ENCODE peak calls at places on chromosomes 4 and X, in eight cellular contexts. O is stomach, M is A549, E is tibial nerve, L is transverse colon, J is HepG2, F is esophagus muscularis mucosa, X is suprapubic skin. K is an unnamed sample.

GRCh38 chr4:101256222-101256621 is 91.1 kb downstream of the PPP3CA start:
- DNase-seq in O (peak; percentile 58), M (no peak), E (no peak), L (no peak), J (peak; percentile 11), F (no peak), X (no peak), K (no peak)

GRCh38 chrX:109840585-109840984 is 107.5 kb upstream of the ACSL4 start:
- DNase-seq in O (no peak), M (peak; percentile 31), E (peak; percentile 17), L (peak; percentile 18), J (peak; percentile 17), F (no peak), X (no peak), K (peak; percentile 72)

GRCh38 chrX:46236411-46236810 is 308.8 kb downstream of the ZNF674 start:
- DNase-seq in O (no peak), M (no peak), E (no peak), L (no peak), J (no peak), F (no peak), X (no peak), K (no peak)

GRCh38 chr4:2186133-2186864 is 55.6 kb downstream of the HAUS3 start:
- DNase-seq in O (peak; percentile 57), M (no peak), E (no peak), L (peak; percentile 24), J (peak; percentile 57), F (no peak), X (no peak), K (no peak)

GRCh38 chr4:93770201-93770600 is 58.4 kb upstream of the ATOH1 start:
- DNase-seq in O (no peak), M (no peak), E (no peak), L (no peak), J (no peak), F (no peak), X (no peak), K (no peak)

GRCh38 chr4:145131848-145132247 is 33.7 kb downstream of the ABCE1 start:
- DNase-seq in O (no peak), M (no peak), E (no peak), L (no peak), J (no peak), F (no peak), X (no peak), K (no peak)

GRCh38 chr4:101345271-101345595 is 2.1 kb downstream of the PPP3CA start:
- DNase-seq in O (no peak), M (no peak), E (peak; percentile 15), L (no peak), J (no peak), F (no peak), X (no peak), K (no peak)

GRCh38 chr4:8019396-8020365 is 80.0 kb upstream of the AFAP1 start:
- DNase-seq in O (peak; percentile 54), M (no peak), E (no peak), L (peak; percentile 80), J (no peak), F (no peak), X (no peak), K (no peak)

DNA sequence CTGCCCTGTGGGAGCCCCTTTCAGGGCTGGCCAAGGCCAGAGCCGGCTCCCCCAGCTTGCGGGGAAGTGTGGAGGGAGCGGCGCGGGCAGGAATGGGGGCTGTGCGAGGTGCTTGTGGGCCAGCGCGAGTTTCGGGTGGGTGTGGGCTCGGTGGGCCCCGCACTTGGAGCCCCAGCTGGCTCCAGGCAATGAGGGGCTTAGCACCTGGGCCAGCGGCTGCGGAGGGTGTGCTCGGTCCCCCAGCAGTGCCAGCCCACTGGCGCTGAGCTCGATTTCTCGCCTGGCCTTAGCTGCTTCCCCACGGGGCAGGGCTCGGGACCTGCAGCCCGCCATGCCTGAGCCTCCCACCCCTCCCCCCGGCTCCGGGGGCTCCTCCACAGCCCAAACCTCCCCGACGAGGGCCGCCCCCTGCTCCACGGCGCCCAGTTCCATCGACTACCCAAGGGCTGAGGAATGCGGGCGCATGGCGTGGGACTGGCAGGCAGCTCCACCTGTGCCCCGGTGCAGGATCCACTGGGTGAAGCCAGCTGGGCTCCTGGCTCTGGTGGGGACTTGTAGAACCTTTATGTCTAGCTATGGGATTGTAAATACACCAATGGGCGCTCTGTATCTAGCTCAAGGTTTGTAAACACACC is 1378.9 kb downstream of the RAPGEF2 start:
- DNase-seq in O (no peak), M (no peak), E (no peak), L (no peak), J (no peak), F (no peak), X (no peak), K (no peak)
- TF ChIP-seq EP300 in O (no peak), M (no peak), E (no peak), L (no peak), J (no peak), F (no peak), X (no peak), K (no peak)

GRCh38 chr4:70437212-70437611 is 34.8 kb upstream of the MUC7 start:
- DNase-seq in O (no peak), M (no peak), E (no peak), L (no peak), J (peak; percentile 14), F (no peak), X (no peak), K (no peak)
- TF ChIP-seq EP300 in O (no peak), M (no peak), E (no peak), L (no peak), J (no peak), F (no peak), X (no peak), K (no peak)

DNA sequence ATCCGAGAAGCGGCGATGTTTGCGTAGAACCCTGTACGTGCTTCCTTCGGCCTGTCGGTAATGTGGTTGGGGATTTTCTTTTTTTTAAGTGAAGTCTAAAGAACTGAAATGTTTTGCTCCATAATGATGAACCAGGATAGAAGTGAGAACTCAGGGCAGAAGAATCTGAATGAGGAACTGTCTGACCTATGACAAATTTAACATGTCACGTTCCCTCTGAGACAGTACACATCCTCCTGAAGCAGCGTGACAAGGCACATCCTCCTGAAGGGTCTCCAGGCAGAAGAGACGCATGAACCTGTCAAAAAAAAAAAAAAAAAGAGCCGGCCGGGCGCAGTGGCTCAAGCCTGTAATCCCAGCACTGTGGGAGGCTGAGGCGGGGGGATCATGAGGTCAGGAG is 6.2 kb downstream of the CSF2RA start:
- DNase-seq in O (no peak), M (no peak), E (no peak), L (no peak), J (no peak), F (no peak), X (no peak), K (no peak)
- TF ChIP-seq EP300 in O (no peak), M (no peak), E (no peak), L (no peak), J (no peak), F (no peak), X (no peak), K (no peak)

GRCh38 chrX:1748408-1748807 is 133.5 kb downstream of the ASMT start:
- DNase-seq in O (no peak), M (no peak), E (no peak), L (no peak), J (no peak), F (no peak), X (no peak), K (no peak)

GRCh38 chrX:1750267-1750666 is 135.4 kb downstream of the ASMT start:
- DNase-seq in O (no peak), M (no peak), E (no peak), L (no peak), J (no peak), F (no peak), X (no peak), K (no peak)

GRCh38 chrX:1749499-1749898 is 134.6 kb downstream of the ASMT start:
- DNase-seq in O (no peak), M (no peak), E (no peak), L (no peak), J (no peak), F (no peak), X (no peak), K (no peak)

GRCh38 chrX:1751781-1752180 is 136.9 kb downstream of the ASMT start:
- DNase-seq in O (no peak), M (no peak), E (no peak), L (no peak), J (no peak), F (no peak), X (no peak), K (no peak)

GRCh38 chrX:1754077-1754476 is 139.2 kb downstream of the ASMT start:
- DNase-seq in O (no peak), M (no peak), E (no peak), L (no peak), J (no peak), F (no peak), X (no peak), K (no peak)
- TF ChIP-seq EP300 in O (no peak), M (no peak), E (no peak), L (no peak), J (no peak), F (no peak), X (no peak), K (no peak)

GRCh38 chrX:134570509-134570846 is 87.8 kb downstream of the PLAC1 start:
- DNase-seq in O (no peak), M (no peak), E (no peak), L (no peak), J (no peak), F (no peak), X (no peak), K (no peak)

GRCh38 chrX:134570899-134571298 is 87.4 kb downstream of the PLAC1 start:
- DNase-seq in O (no peak), M (no peak), E (no peak), L (no peak), J (no peak), F (no peak), X (no peak), K (no peak)

GRCh38 chrX:134573683-134574035 is 84.6 kb downstream of the PLAC1 start:
- DNase-seq in O (no peak), M (no peak), E (no peak), L (no peak), J (no peak), F (no peak), X (no peak), K (no peak)

GRCh38 chrX:134572816-134573682 is 85.2 kb downstream of the PLAC1 start:
- DNase-seq in O (no peak), M (peak; percentile 18), E (no peak), L (no peak), J (no peak), F (no peak), X (no peak), K (no peak)

GRCh38 chrX:134571831-134572230 is 86.4 kb downstream of the PLAC1 start:
- DNase-seq in O (no peak), M (no peak), E (no peak), L (no peak), J (no peak), F (no peak), X (no peak), K (no peak)
- TF ChIP-seq EP300 in O (no peak), M (no peak), E (no peak), L (no peak), J (no peak), F (no peak), X (no peak), K (no peak)

GRCh38 chr4:74755486-74755885 is 38.8 kb downstream of the BTC start:
- DNase-seq in O (no peak), M (no peak), E (no peak), L (peak; percentile 8), J (no peak), F (no peak), X (no peak), K (peak; percentile 76)
- TF ChIP-seq EP300 in O (no peak), M (no peak), E (no peak), L (no peak), J (no peak), F (no peak), X (no peak), K (no peak)

GRCh38 chrX:132592880-132593279 is 104.0 kb upstream of the MBNL3 start:
- DNase-seq in O (no peak), M (no peak), E (peak; percentile 4), L (no peak), J (peak; percentile 39), F (no peak), X (no peak), K (no peak)
- TF ChIP-seq EP300 in O (no peak), M (no peak), E (no peak), L (no peak), J (no peak), F (no peak), X (no peak), K (no peak)